ENCODE peak calls at places on chromosome 7, in seven cellular contexts. O, Z, L, B, A, Q and S are unnamed samples.

GRCh38 chr7:131383417-131383816 is 55.7 kb downstream of the MKLN1 start:
- DNase-seq in O (no peak), A (peak; percentile 1), B (no peak), Q (no peak), Z (no peak), L (no peak), S (no peak)

GRCh38 chr7:326273-326672 is 36.3 kb downstream of the FOXL3 start:
- DNase-seq in B (no peak), O (peak; percentile 4), Z (no peak), Q (no peak), A (no peak), L (no peak), S (no peak)

GRCh38 chr7:2420216-2420933 is 17.0 kb downstream of the CHST12 start:
- DNase-seq in L (no peak), Q (no peak), A (no peak), B (no peak), Z (no peak), O (no peak), S (no peak)

GRCh38 chr7:156545989-156546388 is 94.6 kb upstream of the RNF32 start:
- DNase-seq in Q (no peak), Z (no peak), O (no peak), L (no peak), B (no peak), A (no peak), S (no peak)

GRCh38 chr7:149790146-149790548 is 16.8 kb upstream of the ZNF467 start:
- DNase-seq in B (no peak), A (no peak), Q (no peak), O (peak; percentile 87), Z (peak; percentile 44), L (no peak), S (no peak)

GRCh38 chr7:132034748-132035416 is 478.5 kb upstream of the PODXL start:
- DNase-seq in Z (no peak), Q (no peak), A (no peak), L (no peak), O (no peak), B (no peak), S (no peak)

GRCh38 chr7:155358066-155358947 is 60.6 kb downstream of the INSIG1 start:
- DNase-seq in Z (no peak), B (no peak), Q (no peak), L (no peak), O (peak; percentile 24), A (no peak), S (no peak)

GRCh38 chr7:123682690-123683089 is 27.0 kb downstream of the LMOD2 start:
- DNase-seq in Q (peak; percentile 67), A (peak; percentile 52), O (no peak), B (peak; percentile 65), Z (no peak), L (peak; percentile 78), S (peak; percentile 38)

GRCh38 chr7:157794764-157795101 is 457.9 kb downstream of the DNAJB6 start:
- DNase-seq in A (no peak), Z (no peak), O (no peak), B (no peak), Q (no peak), L (no peak), S (no peak)

GRCh38 chr7:100875356-100875751 is 451 bp downstream of the SRRT start:
- DNase-seq in O (peak; percentile 62), L (no peak), B (no peak), A (no peak), Q (no peak), Z (peak; percentile 59), S (no peak)

GRCh38 chr7:100878013-100878412 is 3.1 kb downstream of the SRRT start:
- DNase-seq in B (no peak), Q (no peak), A (no peak), Z (no peak), O (no peak), L (no peak), S (no peak)

GRCh38 chr7:100874300-100874576 is 665 bp upstream of the SRRT start:
- DNase-seq in L (no peak), Z (no peak), B (no peak), A (no peak), Q (no peak), O (no peak), S (no peak)

GRCh38 chr7:100873599-100874299 is 1.2 kb upstream of the SRRT start:
- DNase-seq in B (no peak), Z (no peak), L (no peak), Q (no peak), O (no peak), A (no peak), S (no peak)

GRCh38 chr7:100874577-100875355 is at the start of gene SRRT:
- DNase-seq in Z (peak; percentile 99), L (peak; percentile 97), O (peak; percentile 99), A (peak; percentile 84), B (peak; percentile 97), Q (peak; percentile 91), S (peak; percentile 94)
- TF ChIP-seq CTCF in Z (no peak), L (peak; percentile 32), O (peak; percentile 69), A (peak; percentile 33), B (peak; percentile 25), Q (peak; percentile 57), S (no peak)

GRCh38 chr7:69489533-69489932 is 108.7 kb upstream of the AUTS2 start:
- DNase-seq in O (no peak), L (no peak), A (no peak), Q (no peak), Z (no peak), B (no peak), S (no peak)
- TF ChIP-seq CTCF in O (no peak), L (no peak), A (no peak), Q (no peak), Z (no peak), B (no peak), S (no peak)

GRCh38 chr7:116062666-116063065 is 32.1 kb upstream of the TFEC start:
- DNase-seq in Z (no peak), O (no peak), L (no peak), Q (no peak), B (no peak), A (no peak), S (no peak)
- TF ChIP-seq CTCF in Z (no peak), O (no peak), L (no peak), Q (no peak), B (no peak), A (no peak), S (no peak)

GRCh38 chr7:97117372-97118188 is at the start of gene SDHAF3:
- DNase-seq in B (peak; percentile 93), O (peak; percentile 99), A (peak; percentile 91), Z (peak; percentile 95), Q (peak; percentile 89), L (peak; percentile 99), S (peak; percentile 97)
- TF ChIP-seq CTCF in B (no peak), O (peak; percentile 6), A (peak; percentile 22), Z (no peak), Q (peak; percentile 44), L (no peak), S (peak; percentile 17)

DNA sequence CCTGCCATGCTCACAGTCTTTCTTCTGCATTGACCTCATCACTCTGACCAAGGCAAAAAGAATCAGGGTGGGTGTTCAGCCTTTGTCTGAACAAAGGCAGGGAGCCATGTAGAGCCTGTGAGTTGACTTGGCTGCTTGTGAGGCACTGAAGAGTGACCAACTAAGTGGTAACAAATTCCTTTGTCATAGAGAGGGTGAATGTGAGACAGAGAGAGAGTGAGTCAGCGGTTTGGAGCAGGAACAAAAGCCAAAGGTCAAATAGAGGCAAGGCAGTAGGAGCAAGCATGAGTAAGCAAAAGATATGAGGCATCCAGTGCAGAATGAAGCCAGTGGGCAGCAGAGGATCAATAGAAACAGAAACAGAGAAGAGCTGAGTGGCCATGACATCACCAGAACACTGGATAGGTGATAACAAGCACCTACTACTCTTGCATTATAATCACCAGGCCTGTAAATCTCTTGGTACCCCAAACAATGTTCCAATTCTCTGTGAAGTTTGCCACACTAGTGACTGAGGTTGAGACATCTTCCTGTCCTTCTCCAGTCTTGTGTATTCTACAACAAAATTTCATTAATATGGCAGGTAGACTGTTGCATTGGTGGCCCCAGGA is 116.2 kb upstream of the LAMB4 start:
- DNase-seq in L (peak; percentile 95), A (peak; percentile 88), B (peak; percentile 92), Z (no peak), Q (peak; percentile 94), O (no peak), S (peak; percentile 88)
- TF ChIP-seq CTCF in L (no peak), A (no peak), B (no peak), Z (peak; percentile 19), Q (no peak), O (no peak), S (peak; percentile 32)

GRCh38 chr7:81519886-81520285 is 250.0 kb downstream of the HGF start:
- DNase-seq in A (no peak), O (no peak), Z (no peak), L (no peak), Q (no peak), B (no peak), S (no peak)
- TF ChIP-seq CTCF in A (no peak), O (no peak), Z (no peak), L (no peak), Q (no peak), B (no peak), S (no peak)

GRCh38 chr7:50591098-50591479 is 25.9 kb upstream of the DDC start:
- DNase-seq in A (no peak), L (no peak), O (no peak), Q (no peak), Z (no peak), B (no peak), S (no peak)

GRCh38 chr7:50589362-50589761 is 24.2 kb upstream of the DDC start:
- DNase-seq in A (no peak), O (no peak), L (no peak), Z (no peak), Q (no peak), B (no peak), S (no peak)

GRCh38 chr7:50587737-50588136 is 22.5 kb upstream of the DDC start:
- DNase-seq in B (no peak), O (no peak), Z (no peak), L (no peak), Q (no peak), A (no peak), S (no peak)

GRCh38 chr7:50590535-50590934 is 25.3 kb upstream of the DDC start:
- DNase-seq in Z (no peak), O (no peak), A (no peak), L (no peak), B (no peak), Q (no peak), S (no peak)

GRCh38 chr7:50588937-50589336 is 23.7 kb upstream of the DDC start:
- DNase-seq in Z (no peak), O (no peak), Q (no peak), A (no peak), B (no peak), L (no peak), S (no peak)
- TF ChIP-seq CTCF in Z (no peak), O (no peak), Q (no peak), A (peak; percentile 7), B (peak; percentile 25), L (peak; percentile 17), S (no peak)

DNA sequence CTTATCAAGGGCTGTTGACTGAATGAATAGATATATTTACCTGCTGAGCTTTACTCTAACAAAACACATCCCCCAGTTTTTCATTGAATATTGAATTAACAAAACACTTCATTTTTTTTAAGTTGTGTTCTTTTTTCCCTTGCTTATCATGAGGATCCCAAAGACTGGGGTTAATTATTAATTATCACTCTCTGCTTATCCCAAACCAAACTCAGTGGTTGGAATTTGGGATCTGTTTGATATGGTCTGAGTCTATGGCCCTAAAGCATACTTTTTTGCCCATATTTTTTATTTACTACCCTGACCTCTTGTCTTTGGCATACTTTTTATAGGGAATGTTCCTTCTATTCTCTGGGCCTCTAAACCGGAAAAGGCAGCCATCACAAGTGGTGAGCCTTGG is 697.1 kb upstream of the GALNT17 start:
- DNase-seq in Q (no peak), B (no peak), O (no peak), A (no peak), Z (no peak), L (no peak), S (no peak)
- TF ChIP-seq CTCF in Q (no peak), B (no peak), O (no peak), A (no peak), Z (no peak), L (no peak), S (no peak)